ENCODE peak calls at places on chromosome 6, in eight cellular contexts. X, D, L, W, Z, F, N and Y are unnamed samples.

GRCh38 chr6:65117854-65118409 is 589.1 kb downstream of the EYS start:
- DNase-seq in F (no peak), X (no peak), L (no peak), W (no peak), N (no peak), Z (no peak), D (no peak), Y (no peak)

GRCh38 chr6:11197175-11197535 is 35.3 kb downstream of the NEDD9 start:
- DNase-seq in X (no peak), D (no peak), Z (no peak), W (peak; percentile 92), N (no peak), L (no peak), F (no peak), Y (no peak)

GRCh38 chr6:136335736-136336362 is 46.2 kb upstream of the BCLAF1 start:
- DNase-seq in L (no peak), W (no peak), F (no peak), D (no peak), N (no peak), X (no peak), Z (no peak), Y (no peak)

GRCh38 chr6:41716516-41717446 is 18.6 kb downstream of the TFEB start:
- DNase-seq in X (no peak), W (no peak), N (no peak), F (no peak), Z (no peak), L (no peak), D (no peak), Y (no peak)

GRCh38 chr6:116564921-116565872 is 6.1 kb upstream of the RWDD1 start:
- DNase-seq in W (peak; percentile 56), N (peak; percentile 67), X (no peak), F (no peak), D (no peak), Z (no peak), L (no peak), Y (no peak)

GRCh38 chr6:52361347-52361944 is 505 bp upstream of the PAQR8 start:
- DNase-seq in W (peak; percentile 15), D (no peak), F (no peak), N (no peak), Z (no peak), L (peak; percentile 70), X (peak; percentile 36), Y (no peak)

GRCh38 chr6:2237001-2237400 is 8.4 kb downstream of the GMDS start:
- DNase-seq in X (no peak), Z (no peak), W (peak; percentile 94), N (no peak), D (no peak), F (peak; percentile 99), L (no peak), Y (no peak)

GRCh38 chr6:30847421-30847970 is 36.8 kb upstream of the DDR1 start:
- DNase-seq in D (no peak), L (no peak), Z (no peak), N (peak; percentile 75), W (no peak), F (no peak), X (no peak), Y (no peak)

GRCh38 chr6:6246539-6246938 is 73.9 kb downstream of the F13A1 start:
- DNase-seq in W (no peak), Z (no peak), F (no peak), L (no peak), D (no peak), N (no peak), X (no peak), Y (peak; percentile 10)

GRCh38 chr6:147905721-147906120 is 397.2 kb downstream of the SAMD5 start:
- DNase-seq in F (no peak), N (no peak), L (no peak), W (peak; percentile 23), D (no peak), X (no peak), Z (no peak), Y (no peak)

GRCh38 chr6:43803783-43804549 is 34.0 kb downstream of the VEGFA start:
- DNase-seq in L (no peak), W (peak; percentile 26), F (peak; percentile 65), D (peak; percentile 56), Z (peak; percentile 75), N (no peak), X (no peak), Y (no peak)

GRCh38 chr6:149459761-149460160 is 25.1 kb downstream of the ZC3H12D start:
- DNase-seq in Z (no peak), W (peak; percentile 36), F (no peak), X (no peak), L (no peak), D (no peak), N (no peak), Y (no peak)

GRCh38 chr6:131139599-131139998 is 4.3 kb downstream of the AKAP7 start:
- DNase-seq in L (no peak), X (no peak), F (no peak), Z (no peak), D (no peak), N (no peak), W (no peak), Y (no peak)

GRCh38 chr6:131146865-131147264 is 11.6 kb downstream of the AKAP7 start:
- DNase-seq in X (no peak), L (no peak), Z (no peak), F (no peak), W (no peak), N (no peak), D (no peak), Y (no peak)

DNA sequence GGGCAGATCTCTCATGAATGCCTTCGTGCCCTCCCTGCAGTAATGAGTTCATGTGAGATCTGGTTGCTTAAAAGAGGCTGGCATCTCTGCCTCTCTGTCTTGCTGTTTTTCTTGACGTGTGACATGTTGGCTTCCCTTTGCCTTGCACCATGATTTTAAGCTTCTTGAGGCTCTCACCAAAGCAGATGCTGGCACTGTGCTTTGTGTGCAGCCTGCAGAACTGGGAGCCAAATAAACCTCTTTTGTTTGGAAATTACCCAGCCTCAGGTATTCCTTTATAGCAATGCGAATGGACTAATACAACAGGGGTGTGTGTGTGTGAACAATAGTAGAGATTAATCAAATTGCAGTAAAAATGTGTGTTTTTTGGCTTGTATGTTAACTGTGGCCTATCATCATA is 8.1 kb downstream of the AKAP7 start:
- DNase-seq in Z (no peak), X (no peak), N (no peak), L (no peak), F (no peak), W (no peak), D (no peak), Y (no peak)
- H3K4me1 ChIP-seq in Z (peaks cover 6% of the 10 kb centered on the region), X (no peaks in the 10 kb centered on the region), N (no peaks in the 10 kb centered on the region), L (no peaks in the 10 kb centered on the region), F (no peaks in the 10 kb centered on the region), W (no peaks in the 10 kb centered on the region), D (peaks cover 10% of the 10 kb centered on the region), Y (no peaks in the 10 kb centered on the region)

DNA sequence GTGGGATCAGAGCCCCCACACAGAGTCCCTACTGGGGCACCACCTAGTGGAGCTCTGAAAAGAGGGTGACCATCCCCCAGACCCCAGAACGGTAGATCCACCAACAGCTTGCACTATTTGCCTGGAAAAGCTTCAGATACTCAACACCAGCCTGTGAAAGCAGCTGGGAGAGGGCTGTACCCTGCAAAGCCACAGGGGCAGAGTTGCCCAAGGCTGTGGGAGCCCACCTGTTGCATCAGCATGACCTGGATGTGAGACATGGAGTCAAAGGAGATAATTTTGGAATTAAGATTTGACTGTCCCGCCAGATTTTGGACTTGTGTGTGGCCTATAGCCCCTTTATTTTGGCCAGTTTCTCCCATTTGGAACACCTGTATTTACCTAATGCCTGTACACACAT is 260.4 kb downstream of the TBX18 start:
- DNase-seq in F (no peak), D (no peak), W (no peak), N (no peak), Z (no peak), X (no peak), L (no peak), Y (no peak)
- H3K9me3 ChIP-seq in F (no peaks in the 10 kb centered on the region), D (peaks cover 22% of the 10 kb centered on the region), W (no peaks in the 10 kb centered on the region), N (no peaks in the 10 kb centered on the region), Z (peaks cover 19% of the 10 kb centered on the region), X (no peaks in the 10 kb centered on the region), L (no peaks in the 10 kb centered on the region), Y (no peaks in the 10 kb centered on the region)

GRCh38 chr6:157714153-157714490 is 108.9 kb upstream of the SNX9 start:
- DNase-seq in X (no peak), L (no peak), N (no peak), D (no peak), Z (no peak), F (no peak), W (peak; percentile 80), Y (no peak)
- H3K4me1 ChIP-seq in X (peaks cover 3% of the 10 kb centered on the region), L (no peaks in the 10 kb centered on the region), N (no peaks in the 10 kb centered on the region), D (peaks cover 37% of the 10 kb centered on the region), Z (no peaks in the 10 kb centered on the region), F (no peaks in the 10 kb centered on the region), W (peaks cover 4% of the 10 kb centered on the region), Y (no peaks in the 10 kb centered on the region)

DNA sequence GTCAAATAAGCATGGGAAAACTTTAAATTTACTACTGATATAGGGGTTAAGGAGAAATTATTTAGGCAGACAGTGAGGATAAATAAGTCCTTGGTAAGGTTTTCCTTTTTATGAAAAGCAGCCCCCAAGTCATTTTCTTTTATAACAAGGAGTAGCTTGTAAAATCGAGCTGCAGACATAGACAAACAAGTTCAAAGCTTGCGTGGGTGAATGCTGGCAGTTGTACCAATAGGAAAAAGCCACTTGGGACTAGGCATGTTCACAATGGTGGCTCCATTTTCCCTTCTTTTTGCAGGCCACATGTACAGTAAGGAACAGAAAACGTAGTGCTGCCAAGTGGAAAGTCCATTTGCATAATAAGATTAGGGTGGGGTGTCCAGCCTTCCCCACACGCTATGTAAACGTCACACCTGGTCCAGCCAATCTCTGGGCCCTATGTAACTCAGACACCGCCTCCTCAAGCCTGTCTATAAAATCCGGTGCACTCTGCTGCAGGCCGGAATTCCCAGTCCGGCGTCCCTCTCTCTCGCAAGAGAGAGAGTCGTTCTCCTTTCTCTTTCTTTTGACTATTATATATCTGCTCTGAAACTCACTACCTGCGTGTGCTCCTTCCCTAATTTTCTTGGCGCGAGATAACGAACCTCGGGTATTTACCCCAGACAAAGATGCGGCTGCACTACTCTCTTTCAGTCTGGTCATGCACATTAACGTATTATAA is 217.1 kb upstream of the MAN1A1 start:
- DNase-seq in W (no peak), Z (no peak), L (no peak), F (no peak), X (no peak), D (no peak), N (no peak), Y (no peak)
- H3K9me3 ChIP-seq in W (no peaks in the 10 kb centered on the region), Z (no peaks in the 10 kb centered on the region), L (no peaks in the 10 kb centered on the region), F (no peaks in the 10 kb centered on the region), X (no peaks in the 10 kb centered on the region), D (no peaks in the 10 kb centered on the region), N (no peaks in the 10 kb centered on the region), Y (no peaks in the 10 kb centered on the region)

GRCh38 chr6:24522090-24522820 is 27.5 kb downstream of the ALDH5A1 start:
- DNase-seq in F (no peak), X (no peak), N (no peak), L (no peak), W (peak; percentile 64), D (no peak), Z (no peak), Y (peak; percentile 69)

GRCh38 chr6:24524329-24524728 is 29.6 kb downstream of the ALDH5A1 start:
- DNase-seq in Z (no peak), F (no peak), D (no peak), L (no peak), W (no peak), X (no peak), N (no peak), Y (no peak)

GRCh38 chr6:24524801-24525200 is 30.0 kb downstream of the ALDH5A1 start:
- DNase-seq in D (peak; percentile 33), N (no peak), W (peak; percentile 47), F (peak; percentile 64), L (no peak), Z (no peak), X (no peak), Y (peak; percentile 34)

GRCh38 chr6:24520929-24521546 is 26.3 kb downstream of the ALDH5A1 start:
- DNase-seq in W (no peak), D (peak; percentile 62), X (no peak), F (peak; percentile 67), Z (peak; percentile 41), L (no peak), N (peak; percentile 77), Y (peak; percentile 19)

GRCh38 chr6:24522821-24523175 is 28.0 kb downstream of the ALDH5A1 start:
- DNase-seq in W (no peak), D (no peak), X (no peak), Z (no peak), N (no peak), L (no peak), F (no peak), Y (no peak)
- H3K4me1 ChIP-seq in W (no peaks in the 10 kb centered on the region), D (no peaks in the 10 kb centered on the region), X (no peaks in the 10 kb centered on the region), Z (no peaks in the 10 kb centered on the region), N (no peaks in the 10 kb centered on the region), L (no peaks in the 10 kb centered on the region), F (no peaks in the 10 kb centered on the region), Y (peaks cover 18% of the 10 kb centered on the region)